ENCODE peak calls at places on chromosomes 5 and 9, in ten cellular contexts. T is stimulated activated CD4-positive, alpha-beta T cell treated with anti-CD3 and anti-CD28 coated beads, Interleukin-12 subunit alpha, Interleukin-12 subunit beta, amount 100 ng/mL, for 48 hours; H is fibroblast of pulmonary artery; B is mammary epithelial cell; K is sciatic nerve; V is DMS53; S is brain microvascular endothelial cell; L is fibroblast of the conjunctiva; F is activated naive CD4-positive, alpha-beta T cell treated with anti-CD3 and anti-CD28 coated beads for 36 hours; R is activated T-cell treated with anti-CD3 and anti-CD28 coated beads for 1 hour. W is an unnamed sample.

GRCh38 chr5:154481584-154482381 is 3.8 kb upstream of the HAND1 start:
- DNase-seq in H (no peak), R (no peak), K (no peak), S (no peak), V (no peak), B (no peak), L (no peak), F (no peak), T (no peak), W (no peak)

GRCh38 chr5:133969654-133970324 is 1.4 kb upstream of the C5orf15 start:
- DNase-seq in V (peak), F (no peak), L (no peak), T (no peak), S (no peak), B (no peak), H (no peak), R (no peak), K (no peak), W (no peak)

GRCh38 chr5:18772475-18772874 is 1138.2 kb downstream of the TAF11L14 start:
- DNase-seq in H (peak), B (peak), L (no peak), F (peak), S (no peak), R (no peak), K (no peak), T (no peak), V (peak), W (peak)

GRCh38 chr9:6842584-6842947 is 84.8 kb downstream of the KDM4C start:
- DNase-seq in B (peak), T (no peak), S (peak), R (no peak), K (no peak), F (no peak), V (no peak), H (peak), L (no peak), W (peak)

GRCh38 chr9:110764006-110764405 is 95.4 kb downstream of the MUSK start:
- DNase-seq in T (no peak), L (no peak), S (no peak), K (no peak), F (no peak), B (no peak), H (no peak), R (no peak), V (no peak), W (no peak)

GRCh38 chr9:133509179-133510083 is 15.3 kb downstream of the MYMK start:
- DNase-seq in F (peak), H (no peak), V (peak), L (no peak), B (no peak), T (no peak), R (no peak), S (no peak), K (no peak), W (peak)

GRCh38 chr5:118597448-118597847 is 390.9 kb downstream of the DTWD2 start:
- DNase-seq in B (no peak), S (no peak), L (no peak), T (no peak), V (no peak), K (no peak), H (no peak), R (no peak), F (no peak), W (no peak)

GRCh38 chr9:38489057-38489456 is 64.8 kb upstream of the IGFBPL1 start:
- DNase-seq in F (no peak), V (no peak), S (no peak), H (no peak), R (no peak), K (no peak), B (no peak), T (no peak), L (no peak), W (no peak)

GRCh38 chr5:87321605-87322004 is 53.9 kb downstream of the RASA1 start:
- DNase-seq in V (no peak), L (no peak), H (no peak), S (no peak), K (no peak), T (no peak), B (no peak), F (no peak), R (no peak), W (no peak)

GRCh38 chr5:168114444-168115017 is 176.9 kb upstream of the WWC1 start:
- DNase-seq in R (no peak), K (no peak), F (peak), B (peak), S (peak), L (no peak), H (peak), V (peak), T (peak), W (no peak)

GRCh38 chr5:157366741-157367684 is 93.0 kb upstream of the NIPAL4 start:
- DNase-seq in B (no peak), L (peak), S (peak), V (peak), F (no peak), T (no peak), K (no peak), R (no peak), H (peak), W (peak)